ENCODE peak calls at places on chromosome 11, in four cellular contexts. V, H, B and M are unnamed samples.

GRCh38 chr11:128624269-128625170 is 37.2 kb upstream of the ETS1 start:
- DNase-seq in V (no peak), H (no peak), B (no peak), M (no peak)

GRCh38 chr11:69985331-69985653 is 92.8 kb upstream of the ANO1 start:
- DNase-seq in V (no peak), H (no peak), B (no peak), M (no peak)

GRCh38 chr11:20707876-20708275 is 38.5 kb downstream of the NELL1 start:
- DNase-seq in V (no peak), H (no peak), B (no peak), M (no peak)

GRCh38 chr11:63459586-63459985 is 31.4 kb downstream of the PLAAT5 start:
- DNase-seq in V (no peak), H (no peak), B (no peak), M (no peak)

GRCh38 chr11:30585892-30586250 is 282 bp downstream of the MPPED2 start:
- DNase-seq in V (no peak), H (no peak), B (no peak), M (peak; percentile 47)

GRCh38 chr11:132704796-132705375 is 827.4 kb downstream of the OPCML start:
- DNase-seq in V (no peak), H (no peak), B (no peak), M (no peak)

GRCh38 chr11:122646549-122647340 is 8.8 kb upstream of the UBASH3B start:
- DNase-seq in V (no peak), H (no peak), B (no peak), M (no peak)

GRCh38 chr11:47148274-47148673 is 28.4 kb downstream of the ARFGAP2 start:
- DNase-seq in V (no peak), H (no peak), B (no peak), M (no peak)

GRCh38 chr11:100681064-100681502 is 6.0 kb upstream of the ARHGAP42 start:
- DNase-seq in V (peak; percentile 68), H (no peak), B (peak; percentile 61), M (peak; percentile 51)

GRCh38 chr11:111417766-111418435 is 38.8 kb upstream of the POU2AF1 start:
- DNase-seq in V (peak; percentile 76), H (no peak), B (peak; percentile 62), M (peak; percentile 60)

GRCh38 chr11:64314805-64315561 is 2.4 kb downstream of the TRMT112 start:
- DNase-seq in V (no peak), H (no peak), B (no peak), M (no peak)

GRCh38 chr11:62666259-62666926 is 1.3 kb downstream of the CSKMT start:
- DNase-seq in V (no peak), H (no peak), B (no peak), M (no peak)

GRCh38 chr11:60469723-60470122 is 14.1 kb downstream of the MS4A1 start:
- DNase-seq in V (no peak), H (no peak), B (no peak), M (no peak)

GRCh38 chr11:98040061-98040808 is 980.5 kb upstream of the CNTN5 start:
- DNase-seq in V (no peak), H (no peak), B (no peak), M (no peak)

GRCh38 chr11:13007702-13008435 is 1.2 kb upstream of the RASSF10 start:
- DNase-seq in V (no peak), H (no peak), B (no peak), M (no peak)

GRCh38 chr11:117824571-117825537 is at the start of gene FXYD2:
- DNase-seq in V (peak; percentile 28), H (peak; percentile 89), B (peak; percentile 24), M (peak; percentile 67)

GRCh38 chr11:38252620-38253019 is 1654.6 kb upstream of the RAG2 start:
- DNase-seq in V (no peak), H (no peak), B (no peak), M (no peak)

GRCh38 chr11:6219359-6219758 is 14.0 kb downstream of the C11orf42 start:
- DNase-seq in V (peak; percentile 25), H (no peak), B (peak; percentile 75), M (no peak)

GRCh38 chr11:76152086-76152658 is 54.1 kb downstream of the WNT11 start:
- DNase-seq in V (peak; percentile 93), H (peak; percentile 96), B (peak; percentile 89), M (peak; percentile 88)

GRCh38 chr11:44851496-44851895 is 99.2 kb downstream of the TP53I11 start:
- DNase-seq in V (no peak), H (no peak), B (no peak), M (no peak)

GRCh38 chr11:2954263-2954662 is 25.0 kb upstream of the PHLDA2 start:
- DNase-seq in V (no peak), H (no peak), B (peak; percentile 60), M (no peak)

GRCh38 chr11:24760681-24761080 is 263.8 kb downstream of the LUZP2 start:
- DNase-seq in V (no peak), H (no peak), B (no peak), M (no peak)

GRCh38 chr11:94837317-94837716 is 69.2 kb downstream of the AMOTL1 start:
- DNase-seq in V (no peak), H (no peak), B (no peak), M (no peak)

GRCh38 chr11:1029051-1029450 is 7.5 kb downstream of the MUC6 start:
- DNase-seq in V (no peak), H (no peak), B (no peak), M (no peak)

GRCh38 chr11:59097113-59097708 is 9.8 kb upstream of the FAM111B start:
- DNase-seq in V (peak; percentile 77), H (no peak), B (peak; percentile 79), M (peak; percentile 47)

GRCh38 chr11:47340980-47341775 is 11.3 kb downstream of the MYBPC3 start:
- DNase-seq in V (no peak), H (no peak), B (no peak), M (no peak)